ENCODE peak calls at places on chromosomes 6 and 20, in four cellular contexts. T, W, J and M are unnamed samples. For H3K4me1, the result is how much of the 10 kb centered on the place peaks cover.

GRCh38 chr6:108592371-108593337 is 31.9 kb downstream of the FOXO3 start:
- DNase-seq in W (peak), T (no peak), J (peak), M (peak)

GRCh38 chr20:34717230-34718095 is 13.3 kb downstream of the TP53INP2 start:
- DNase-seq in T (no peak), J (no peak), W (no peak), M (no peak)

GRCh38 chr6:21386744-21387143 is 206.8 kb upstream of the SOX4 start:
- DNase-seq in W (no peak), J (no peak), T (no peak), M (no peak)

GRCh38 chr6:17865798-17866725 is 121.4 kb downstream of the KIF13A start:
- DNase-seq in W (peak), J (no peak), T (no peak), M (no peak)

GRCh38 chr6:144411506-144412165 is 126.5 kb downstream of the UTRN start:
- DNase-seq in T (no peak), W (no peak), J (no peak), M (no peak)

GRCh38 chr20:59515013-59515905 is 89.1 kb upstream of the PHACTR3 start:
- DNase-seq in T (peak), W (no peak), J (no peak), M (no peak)

GRCh38 chr6:42746452-42747400 is 823 bp upstream of the TBCC start:
- DNase-seq in J (peak), T (peak), W (peak), M (peak)

GRCh38 chr6:77474973-77475372 is 11.7 kb upstream of the HTR1B start:
- DNase-seq in T (no peak), J (no peak), W (no peak), M (no peak)

GRCh38 chr6:152091201-152091600 is 283.7 kb downstream of the ESR1 start:
- DNase-seq in W (no peak), J (no peak), T (no peak), M (no peak)

GRCh38 chr6:25670793-25671513 is 18.9 kb downstream of the SCGN start:
- DNase-seq in T (no peak), W (no peak), J (no peak), M (no peak)

GRCh38 chr20:354298-354977 is 7.5 kb downstream of the NRSN2 start:
- DNase-seq in W (peak), T (peak), J (peak), M (peak)

GRCh38 chr20:25006431-25007167 is 14.0 kb upstream of the APMAP start:
- DNase-seq in J (no peak), T (no peak), W (no peak), M (no peak)

GRCh38 chr6:41167173-41167963 is 4.5 kb upstream of the TREM2 start:
- DNase-seq in W (no peak), J (no peak), T (no peak), M (no peak)

GRCh38 chr20:44467289-44467883 is 8.3 kb upstream of the TTPAL start:
- DNase-seq in T (no peak), J (no peak), W (peak), M (no peak)

GRCh38 chr6:40349092-40349491 is 238.1 kb downstream of the LRFN2 start:
- DNase-seq in J (no peak), T (no peak), W (peak), M (no peak)

GRCh38 chr6:20205722-20206154 is 6.5 kb downstream of the MBOAT1 start:
- DNase-seq in T (no peak), W (no peak), J (no peak), M (no peak)

GRCh38 chr6:159759645-159760044 is 2.2 kb upstream of the ACAT2 start:
- DNase-seq in T (no peak), J (no peak), W (no peak), M (no peak)

GRCh38 chr6:169429001-169429400 is 175.4 kb upstream of the THBS2 start:
- DNase-seq in T (no peak), W (no peak), J (no peak), M (no peak)

GRCh38 chr6:149317656-149318571 is at the start of gene TAB2:
- DNase-seq in J (peak), W (peak), T (peak), M (no peak)

GRCh38 chr20:4022386-4023350 is 7.3 kb upstream of the RNF24 start:
- DNase-seq in T (no peak), W (no peak), J (no peak), M (no peak)

GRCh38 chr6:232896-233640 is 59.2 kb upstream of the DUSP22 start:
- DNase-seq in T (no peak), W (no peak), J (no peak), M (no peak)

GRCh38 chr6:102085257-102085656 is 691.7 kb downstream of the GRIK2 start:
- DNase-seq in J (no peak), W (no peak), T (no peak), M (no peak)

GRCh38 chr6:125940691-125941090 is 15.9 kb upstream of the HINT3 start:
- DNase-seq in J (no peak), W (no peak), T (no peak), M (no peak)

GRCh38 chr6:167697316-167697715 is 129.4 kb upstream of the AFDN start:
- DNase-seq in T (no peak), J (no peak), W (peak), M (no peak)

GRCh38 chr6:116651916-116652315 is 16.6 kb downstream of the ZUP1 start:
- DNase-seq in T (no peak), J (no peak), W (no peak), M (no peak)

GRCh38 chr20:19789446-19789845 is 31.4 kb downstream of the RIN2 start:
- DNase-seq in J (no peak), T (no peak), W (no peak), M (no peak)

GRCh38 chr6:135633573-135633972 is 136.0 kb upstream of the AHI1 start:
- DNase-seq in W (no peak), T (no peak), J (no peak), M (no peak)

GRCh38 chr6:101392561-101393230 is 812 bp upstream of the GRIK2 start:
- DNase-seq in T (no peak), J (no peak), W (no peak), M (no peak)

GRCh38 chr6:132399376-132400074 is 1.8 kb downstream of the MOXD1 start:
- DNase-seq in T (no peak), W (no peak), J (no peak), M (no peak)

GRCh38 chr20:47768016-47768953 is 17.0 kb downstream of the SULF2 start:
- DNase-seq in J (no peak), T (peak), W (no peak), M (no peak)

GRCh38 chr20:15155848-15156401 is 818.5 kb upstream of the FLRT3 start:
- DNase-seq in T (no peak), J (no peak), W (no peak), M (no peak)

GRCh38 chr6:96196633-96197032 is 180.9 kb downstream of the FUT9 start:
- DNase-seq in T (no peak), W (no peak), J (no peak), M (no peak)

GRCh38 chr6:55069132-55069781 is 105.1 kb upstream of the HCRTR2 start:
- DNase-seq in T (no peak), J (peak), W (no peak), M (no peak)

GRCh38 chr6:1383729-1384548 is 5.4 kb upstream of the FOXF2 start:
- DNase-seq in W (no peak), T (no peak), J (no peak), M (no peak)

GRCh38 chr20:4699957-4700356 is 21.8 kb upstream of the PRND start:
- DNase-seq in J (no peak), W (no peak), T (no peak), M (no peak)

GRCh38 chr6:44699851-44700250 is 312.3 kb downstream of the CDC5L start:
- DNase-seq in W (no peak), T (no peak), J (no peak), M (no peak)

GRCh38 chr6:84762220-84762940 is 2.0 kb downstream of the TBX18 start:
- DNase-seq in W (no peak), T (no peak), J (no peak), M (no peak)

GRCh38 chr6:133550026-133550425 is 308.9 kb downstream of the EYA4 start:
- DNase-seq in W (no peak), T (no peak), J (no peak), M (no peak)
- H3K4me1 ChIP-seq in W (under half), T (under half), J (under half), M (under half)

GRCh38 chr6:153106021-153106420 is 25.1 kb downstream of the RGS17 start:
- DNase-seq in W (no peak), J (no peak), T (no peak), M (no peak)

GRCh38 chr6:153104220-153104619 is 26.9 kb downstream of the RGS17 start:
- DNase-seq in W (no peak), J (no peak), T (no peak), M (no peak)

GRCh38 chr6:153103256-153103655 is 27.8 kb downstream of the RGS17 start:
- DNase-seq in T (no peak), J (no peak), W (no peak), M (no peak)

GRCh38 chr6:153108320-153108719 is 22.8 kb downstream of the RGS17 start:
- DNase-seq in J (no peak), T (no peak), W (no peak), M (no peak)
- TF ChIP-seq CTCF in J (no peak), T (no peak), W (no peak), M (no peak)

GRCh38 chr20:63854766-63855362 is 6.4 kb upstream of the ABHD16B start:
- DNase-seq in J (no peak), T (peak), W (no peak), M (no peak)
- H3K4me3 ChIP-seq in J (no peak), T (no peak), W (peak), M (peak)

GRCh38 chr6:15439410-15440022 is 193.6 kb downstream of the JARID2 start:
- DNase-seq in J (peak), T (no peak), W (no peak), M (no peak)
- H3K4me1 ChIP-seq in J (under half), T (under half), W (half or more), M (under half)